ENCODE peak calls at places on chromosomes 4 and X, in five cellular contexts. F is CD8-positive, alpha-beta T cell; K is endothelial cell of umbilical vein; T is neuronal stem cell; V is PC-9. S is an unnamed sample. For H3K27me3, the result is how much of the 10 kb centered on the place peaks cover.

GRCh38 chr4:145564540-145564939 is 54.6 kb upstream of the MMAA start:
- DNase-seq in F (no peak), K (peak), T (no peak), V (no peak), S (no peak)

GRCh38 chr4:174764105-174764729 is 64.8 kb downstream of the GLRA3 start:
- DNase-seq in F (no peak), K (peak), T (peak), V (no peak), S (peak)

GRCh38 chrX:129609395-129609794 is 45.4 kb downstream of the APLN start:
- DNase-seq in F (no peak), K (no peak), T (no peak), V (no peak), S (no peak)

GRCh38 chr4:38323141-38323634 is 340.8 kb upstream of the KLF3 start:
- DNase-seq in F (no peak), K (no peak), T (no peak), V (no peak), S (no peak)

GRCh38 chr4:158315706-158316105 is 105.4 kb downstream of the TMEM144 start:
- DNase-seq in F (no peak), K (peak), T (no peak), V (no peak), S (peak)

GRCh38 chr4:26321326-26322276 is 787 bp downstream of the RBPJ start:
- DNase-seq in F (peak), K (peak), T (no peak), V (no peak), S (peak)

GRCh38 chr4:135122457-135122856 is 920.9 kb upstream of the PABPC4L start:
- DNase-seq in F (no peak), K (no peak), T (no peak), V (no peak), S (no peak)

GRCh38 chr4:129747756-129748155 is 651.8 kb downstream of the C4orf33 start:
- DNase-seq in F (no peak), K (no peak), T (no peak), V (peak), S (no peak)

GRCh38 chr4:144666539-144667175 is 20.7 kb downstream of the HHIP start:
- DNase-seq in F (no peak), K (peak), T (no peak), V (no peak), S (no peak)

GRCh38 chr4:77669911-77670590 is 64.4 kb downstream of the CXCL13 start:
- DNase-seq in F (no peak), K (peak), T (no peak), V (no peak), S (no peak)

GRCh38 chrX:129600981-129601424 is 53.8 kb downstream of the APLN start:
- DNase-seq in F (no peak), K (peak), T (no peak), V (no peak), S (no peak)

GRCh38 chr4:150152764-150153163 is 74.5 kb downstream of the DCLK2 start:
- DNase-seq in F (no peak), K (peak), T (no peak), V (no peak), S (no peak)

GRCh38 chr4:185566972-185567749 is 31.9 kb upstream of the PDLIM3 start:
- DNase-seq in F (no peak), K (peak), T (no peak), V (no peak), S (no peak)

GRCh38 chr4:184203300-184203699 is 14.4 kb downstream of the ENPP6 start:
- DNase-seq in F (no peak), K (no peak), T (no peak), V (no peak), S (no peak)

GRCh38 chr4:8819019-8819418 is 52.6 kb downstream of the HMX1 start:
- DNase-seq in F (no peak), K (no peak), T (no peak), V (no peak), S (no peak)

GRCh38 chrX:39762266-39762841 is 335.4 kb downstream of the BCOR start:
- DNase-seq in F (no peak), K (peak), T (no peak), V (no peak), S (peak)

GRCh38 chr4:177093964-177094363 is 215.7 kb upstream of the NEIL3 start:
- DNase-seq in F (no peak), K (no peak), T (no peak), V (no peak), S (no peak)

GRCh38 chrX:1537031-1537715 is at the start of gene P2RY8:
- DNase-seq in F (peak), K (no peak), T (no peak), V (peak), S (no peak)

GRCh38 chrX:65643046-65643785 is 24.2 kb upstream of the MSN start:
- DNase-seq in F (no peak), K (peak), T (no peak), V (peak), S (no peak)

GRCh38 chrX:107751127-107751526 is 24.5 kb downstream of the TSC22D3 start:
- DNase-seq in F (no peak), K (no peak), T (no peak), V (no peak), S (no peak)

GRCh38 chrX:107752037-107752436 is 23.6 kb downstream of the TSC22D3 start:
- DNase-seq in F (no peak), K (no peak), T (no peak), V (no peak), S (no peak)

GRCh38 chrX:107753186-107753585 is 22.4 kb downstream of the TSC22D3 start:
- DNase-seq in F (no peak), K (no peak), T (no peak), V (no peak), S (no peak)

GRCh38 chrX:107750263-107750662 is 25.3 kb downstream of the TSC22D3 start:
- DNase-seq in F (no peak), K (no peak), T (no peak), V (no peak), S (no peak)

DNA sequence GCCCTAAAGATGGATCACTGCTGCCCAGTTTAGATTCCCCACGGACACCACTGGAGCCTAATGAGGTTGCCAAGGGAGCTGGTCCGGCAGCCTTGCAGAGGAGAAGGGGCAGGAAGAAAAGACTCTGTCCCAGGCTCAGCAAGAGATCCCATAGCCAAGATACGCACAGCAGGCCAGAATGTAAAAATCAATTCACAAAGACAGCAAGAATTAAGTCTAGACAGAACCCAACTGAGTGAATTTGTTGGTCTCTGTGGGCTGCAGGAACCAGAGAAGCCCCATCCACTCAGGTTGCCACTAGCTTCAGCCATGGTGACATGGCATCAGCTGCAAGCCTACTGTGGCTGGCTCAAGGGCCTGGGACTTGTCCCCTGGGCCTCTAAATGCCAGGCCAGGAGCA is 22.9 kb downstream of the TSC22D3 start:
- DNase-seq in F (no peak), K (no peak), T (no peak), V (no peak), S (no peak)
- H3K27me3 ChIP-seq in F (under half), K (under half), T (under half), V (under half), S (under half)

DNA sequence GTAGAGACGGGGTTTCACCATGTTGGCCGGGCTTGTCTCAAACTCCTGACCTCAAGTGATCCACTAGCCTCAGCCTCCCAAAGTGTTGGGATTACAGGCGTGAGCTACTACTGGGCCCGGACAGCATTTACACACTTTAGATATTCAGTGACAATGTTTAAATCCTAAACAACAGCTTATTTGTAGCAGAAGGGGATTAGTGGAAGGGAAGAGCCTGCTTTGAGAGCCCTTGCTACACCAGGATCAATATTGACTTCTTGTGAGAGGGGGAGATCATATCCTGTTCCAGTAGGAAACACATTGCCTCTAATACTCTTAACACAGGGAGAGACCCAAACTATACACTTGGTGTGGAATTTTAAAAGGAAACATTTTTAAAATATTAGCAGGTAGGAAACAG is 7.1 kb downstream of the MGST2 start:
- DNase-seq in F (no peak), K (no peak), T (no peak), V (no peak), S (no peak)
- H3K27ac ChIP-seq in F (no peak), K (no peak), T (no peak), V (no peak), S (no peak)

GRCh38 chr4:13654158-13654797 is 26.8 kb upstream of the BOD1L1 start:
- DNase-seq in F (peak), K (peak), T (peak), V (peak), S (peak)

GRCh38 chr4:13659341-13660070 is 32.0 kb upstream of the BOD1L1 start:
- DNase-seq in F (no peak), K (no peak), T (no peak), V (no peak), S (no peak)

GRCh38 chr4:13653356-13653755 is 25.8 kb upstream of the BOD1L1 start:
- DNase-seq in F (no peak), K (no peak), T (no peak), V (no peak), S (no peak)

GRCh38 chr4:13657016-13657415 is 29.5 kb upstream of the BOD1L1 start:
- DNase-seq in F (no peak), K (no peak), T (no peak), V (no peak), S (no peak)

GRCh38 chr4:13656569-13656988 is 29.1 kb upstream of the BOD1L1 start:
- DNase-seq in F (peak), K (peak), T (peak), V (peak), S (peak)
- H3K4me3 ChIP-seq in F (peak), K (no peak), T (peak), V (peak), S (no peak)

GRCh38 chr4:2081540-2081939 is 22.4 kb downstream of the NAT8L start:
- DNase-seq in F (no peak), K (no peak), T (no peak), V (no peak), S (no peak)

GRCh38 chr4:2083826-2084160 is 24.7 kb downstream of the NAT8L start:
- DNase-seq in F (no peak), K (no peak), T (no peak), V (no peak), S (no peak)

GRCh38 chr4:2082118-2082517 is 23.0 kb downstream of the NAT8L start:
- DNase-seq in F (no peak), K (no peak), T (no peak), V (no peak), S (peak)

GRCh38 chr4:2083116-2083825 is 24.1 kb downstream of the NAT8L start:
- DNase-seq in F (no peak), K (no peak), T (no peak), V (no peak), S (peak)

DNA sequence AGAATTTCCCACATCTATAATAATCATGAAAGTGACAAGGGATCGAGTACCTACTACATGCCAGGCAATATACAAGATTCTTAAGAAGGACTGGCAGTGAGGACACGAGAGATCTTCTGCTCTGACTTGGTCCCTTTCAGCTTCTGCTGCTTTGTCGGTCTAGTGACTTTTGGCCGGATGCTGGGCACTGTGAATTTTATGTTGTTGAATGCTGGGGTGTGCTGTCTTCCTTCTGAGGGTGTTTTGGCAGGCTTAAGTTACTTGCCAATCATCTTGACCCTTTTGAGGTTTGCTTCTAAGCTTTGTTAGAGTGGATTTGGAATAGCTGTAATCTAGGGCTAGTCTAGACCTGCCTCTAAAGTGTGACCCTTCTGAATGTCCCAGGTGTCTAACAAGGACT is 23.5 kb downstream of the NAT8L start:
- DNase-seq in F (no peak), K (no peak), T (no peak), V (no peak), S (no peak)
- H3K27me3 ChIP-seq in F (under half), K (under half), T (under half), V (under half), S (under half)

GRCh38 chr4:102735578-102735977 is 25.2 kb downstream of the MANBA start:
- DNase-seq in F (no peak), K (no peak), T (no peak), V (no peak), S (no peak)
- H3K27ac ChIP-seq in F (no peak), K (no peak), T (no peak), V (peak), S (no peak)

DNA sequence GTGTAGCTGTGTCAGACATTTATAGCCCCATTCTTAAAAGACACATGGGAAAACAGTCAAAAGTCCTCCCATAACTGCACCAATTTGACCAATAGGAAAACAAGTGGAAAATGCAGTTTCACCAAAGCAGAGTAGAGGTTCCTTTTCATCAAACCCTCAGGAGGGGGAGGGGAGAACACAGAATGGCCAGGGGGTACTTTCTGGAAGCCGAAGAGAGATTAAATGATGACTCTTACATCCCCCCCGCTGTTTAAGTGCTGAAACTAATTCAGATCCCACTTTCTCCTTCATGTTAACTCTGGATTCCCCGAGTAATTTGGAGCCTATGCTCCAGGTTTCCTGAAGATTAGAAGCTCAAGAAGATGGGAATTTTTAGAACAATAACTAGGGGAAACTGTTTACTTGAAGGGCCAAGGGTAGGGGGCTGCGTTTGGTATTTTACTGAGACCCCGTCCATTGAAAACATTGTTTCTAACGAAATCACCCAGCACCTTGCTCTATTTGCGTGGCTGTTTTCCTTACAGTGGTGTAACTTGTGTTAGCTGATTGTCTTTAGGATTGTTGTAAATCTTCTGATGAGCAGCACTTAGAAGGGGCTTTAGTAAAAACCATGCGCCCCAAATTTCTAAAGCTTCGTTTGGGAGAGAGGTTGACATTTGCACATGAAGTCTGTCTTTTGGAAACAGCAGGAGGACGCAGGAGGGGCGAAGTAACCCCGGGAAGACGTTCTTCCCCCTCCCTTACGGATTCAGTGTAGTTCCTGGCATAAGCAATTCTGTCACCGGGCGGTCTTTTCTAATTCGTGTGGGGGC is 2.2 kb upstream of the LEF1 start:
- DNase-seq in F (no peak), K (peak), T (peak), V (no peak), S (no peak)
- H3K4me3 ChIP-seq in F (peak), K (no peak), T (no peak), V (no peak), S (peak)

DNA sequence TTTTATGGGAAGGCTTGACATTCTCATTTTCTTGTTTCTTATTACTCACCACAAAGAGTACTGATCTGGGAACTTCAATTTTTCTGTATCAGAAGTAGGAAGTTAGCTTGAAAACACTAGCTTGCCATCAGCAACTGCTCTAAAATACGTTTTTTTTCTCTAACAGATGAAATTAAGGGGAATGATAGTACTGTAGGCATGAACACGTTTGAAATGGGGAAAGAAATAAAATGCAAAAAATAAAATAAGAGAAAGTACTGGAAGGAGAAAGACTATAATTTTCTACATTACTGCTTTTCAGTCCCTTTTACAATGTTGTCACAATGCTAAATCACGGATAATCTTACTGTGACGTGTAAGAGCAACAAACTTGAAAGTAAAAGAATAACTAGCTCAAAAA is 1.5 kb downstream of the RADX start:
- DNase-seq in F (no peak), K (no peak), T (no peak), V (no peak), S (no peak)
- H3K27me3 ChIP-seq in F (under half), K (under half), T (under half), V (under half), S (under half)

S was measured in SJSA1.